ENCODE peak calls at places on chromosomes 12 and 14, in four cellular contexts. X is GM12878, G is heart left ventricle, C is upper lobe of right lung. W is an unnamed sample. For H3K36me3, the result is how much of the 10 kb centered on the place peaks cover.

GRCh38 chr12:23752245-23752644 is 197.2 kb downstream of the SOX5 start:
- DNase-seq in X (no peak), G (no peak), C (no peak), W (no peak)

GRCh38 chr12:118189761-118190181 is 53.8 kb downstream of the PEBP1 start:
- DNase-seq in X (no peak), G (no peak), C (no peak), W (no peak)

GRCh38 chr14:106872619-106873446 is 1346.5 kb downstream of the TMEM121 start:
- DNase-seq in X (no peak), G (peak), C (peak), W (peak)

GRCh38 chr14:30610719-30611388 is 11.3 kb upstream of the SCFD1 start:
- DNase-seq in X (no peak), G (no peak), C (no peak), W (no peak)

GRCh38 chr14:23577004-23577681 is 1.4 kb downstream of the JPH4 start:
- DNase-seq in X (no peak), G (no peak), C (no peak), W (no peak)

GRCh38 chr12:42756841-42757661 is 167.5 kb upstream of the PRICKLE1 start:
- DNase-seq in X (no peak), G (no peak), C (no peak), W (peak)

GRCh38 chr14:56817396-56817921 is 7.2 kb upstream of the OTX2 start:
- DNase-seq in X (no peak), G (no peak), C (no peak), W (no peak)

GRCh38 chr12:55741978-55742377 is 944 bp upstream of the GDF11 start:
- DNase-seq in X (no peak), G (no peak), C (no peak), W (no peak)

GRCh38 chr12:117125769-117126168 is 26.6 kb upstream of the TESC start:
- DNase-seq in X (no peak), G (no peak), C (no peak), W (no peak)

GRCh38 chr14:104087981-104088850 is 2.7 kb downstream of the ASPG start:
- DNase-seq in X (no peak), G (no peak), C (peak), W (no peak)

GRCh38 chr14:67566908-67567307 is 33.2 kb downstream of the PIGH start:
- DNase-seq in X (no peak), G (no peak), C (peak), W (no peak)

GRCh38 chr14:34906287-34906686 is 31.1 kb upstream of the BAZ1A start:
- DNase-seq in X (no peak), G (no peak), C (no peak), W (no peak)

GRCh38 chr14:34913619-34914018 is 38.5 kb upstream of the BAZ1A start:
- DNase-seq in X (no peak), G (no peak), C (no peak), W (no peak)

GRCh38 chr14:34912966-34913365 is 37.8 kb upstream of the BAZ1A start:
- DNase-seq in X (no peak), G (no peak), C (no peak), W (no peak)

GRCh38 chr14:34911209-34912150 is 36.3 kb upstream of the BAZ1A start:
- DNase-seq in X (no peak), G (no peak), C (no peak), W (no peak)

DNA sequence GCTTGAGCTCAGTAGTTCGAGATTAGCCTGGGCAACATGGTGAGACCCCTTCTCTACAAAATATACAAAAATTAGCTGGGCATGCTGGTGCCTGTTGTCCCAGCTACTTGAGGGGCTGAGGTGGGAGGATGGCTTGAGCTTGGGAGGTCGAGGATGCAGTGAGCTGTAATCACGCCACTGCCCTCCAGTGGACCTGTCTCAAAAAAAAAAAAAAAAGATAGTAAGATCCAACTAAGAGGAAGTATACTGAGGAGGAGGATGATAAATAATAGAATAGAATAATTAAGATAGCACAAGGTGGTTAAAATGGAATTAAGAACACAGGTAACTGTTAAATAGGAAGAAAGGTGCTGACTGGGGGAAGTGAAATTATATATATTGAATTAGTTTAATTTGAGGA is 37.0 kb upstream of the BAZ1A start:
- DNase-seq in X (no peak), G (no peak), C (no peak), W (no peak)
- TF ChIP-seq CTCF in X (no peak), G (no peak), C (no peak), W (no peak)

DNA sequence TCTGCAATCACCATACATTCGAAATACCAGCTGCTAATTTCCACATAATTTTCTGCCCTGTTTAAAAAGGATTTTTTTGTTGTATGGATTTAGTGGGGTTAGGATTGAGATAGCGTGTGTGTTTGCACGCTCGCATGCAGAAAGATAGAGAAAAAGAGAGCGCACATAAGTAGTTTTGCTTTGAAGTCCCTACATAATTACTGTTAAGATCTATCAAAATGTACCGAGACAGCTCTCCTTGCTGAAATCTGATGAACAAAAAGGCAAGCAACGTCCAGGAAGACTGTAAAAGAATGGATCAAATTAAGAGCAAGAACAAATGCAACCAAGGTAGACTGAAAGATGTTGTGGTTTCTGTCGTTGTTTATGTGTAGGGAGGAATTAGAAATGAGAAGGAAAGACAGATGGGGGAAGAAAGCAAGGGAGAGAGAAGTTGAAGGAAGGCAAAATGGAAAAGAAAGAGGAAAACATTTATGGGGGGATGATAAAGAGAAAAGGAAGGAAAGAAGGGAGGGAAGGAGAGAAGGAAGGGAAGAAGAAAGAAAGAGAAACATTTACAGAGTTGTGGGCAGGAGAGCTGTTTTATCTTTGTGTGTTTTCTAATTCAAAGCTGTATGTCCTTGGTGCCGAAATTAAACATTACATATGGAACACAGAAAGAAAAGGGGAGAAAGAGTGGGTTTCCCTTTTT is 522.3 kb downstream of the MED13L start:
- DNase-seq in X (no peak), G (no peak), C (no peak), W (no peak)
- H3K4me3 ChIP-seq in X (no peak), G (no peak), C (no peak), W (no peak)

GRCh38 chr12:92138144-92138543 is 7.5 kb downstream of the BTG1 start:
- DNase-seq in X (no peak), G (no peak), C (no peak), W (no peak)

GRCh38 chr12:92141585-92142244 is 3.9 kb downstream of the BTG1 start:
- DNase-seq in X (no peak), G (no peak), C (no peak), W (no peak)

GRCh38 chr12:92140919-92141536 is 4.6 kb downstream of the BTG1 start:
- DNase-seq in X (no peak), G (no peak), C (no peak), W (no peak)

GRCh38 chr12:92138626-92139025 is 7.0 kb downstream of the BTG1 start:
- DNase-seq in X (no peak), G (no peak), C (no peak), W (no peak)

DNA sequence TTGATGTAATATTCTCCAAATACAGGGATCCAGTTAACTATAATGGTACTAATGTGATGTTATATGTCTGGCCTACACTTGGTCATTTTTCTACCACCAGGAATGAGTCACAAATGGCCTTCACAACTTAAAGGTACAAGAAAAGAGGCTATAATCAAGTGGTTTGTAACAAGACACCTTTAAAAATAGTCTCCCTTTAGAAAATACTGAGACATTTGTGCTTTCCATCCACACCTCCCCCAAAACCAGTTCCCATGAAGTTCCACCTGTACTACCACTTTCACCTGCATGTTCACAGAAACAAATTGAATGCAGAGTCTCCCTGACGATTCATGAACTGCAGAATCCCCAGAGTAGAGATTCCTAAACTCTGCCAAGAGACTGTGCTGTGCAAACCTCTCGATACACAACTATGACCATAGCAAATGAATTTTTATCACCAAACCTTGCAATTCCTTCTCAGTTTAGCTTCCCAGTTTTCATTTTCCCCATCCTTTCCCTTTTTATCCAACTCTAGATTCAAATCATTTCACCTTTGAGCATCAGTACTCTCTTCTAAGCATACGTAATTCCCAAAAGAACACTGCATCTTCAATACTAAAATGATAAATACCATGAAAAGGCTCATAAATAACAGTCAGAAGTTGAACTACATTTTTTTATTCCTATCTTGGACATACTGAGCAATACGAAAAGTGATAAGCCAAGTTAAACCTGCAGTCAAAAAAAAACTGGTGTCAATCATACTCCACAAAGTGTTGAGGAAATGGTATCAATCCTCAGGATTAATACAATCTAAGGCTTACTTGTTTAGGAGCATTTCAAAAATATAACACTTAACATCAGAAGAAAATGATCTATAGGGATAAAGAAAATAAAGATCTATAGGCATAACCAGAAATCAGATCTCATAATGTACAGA is 5.8 kb downstream of the BTG1 start:
- DNase-seq in X (no peak), G (no peak), C (no peak), W (no peak)
- H3K36me3 ChIP-seq in X (under half), G (under half), C (under half), W (under half)

DNA sequence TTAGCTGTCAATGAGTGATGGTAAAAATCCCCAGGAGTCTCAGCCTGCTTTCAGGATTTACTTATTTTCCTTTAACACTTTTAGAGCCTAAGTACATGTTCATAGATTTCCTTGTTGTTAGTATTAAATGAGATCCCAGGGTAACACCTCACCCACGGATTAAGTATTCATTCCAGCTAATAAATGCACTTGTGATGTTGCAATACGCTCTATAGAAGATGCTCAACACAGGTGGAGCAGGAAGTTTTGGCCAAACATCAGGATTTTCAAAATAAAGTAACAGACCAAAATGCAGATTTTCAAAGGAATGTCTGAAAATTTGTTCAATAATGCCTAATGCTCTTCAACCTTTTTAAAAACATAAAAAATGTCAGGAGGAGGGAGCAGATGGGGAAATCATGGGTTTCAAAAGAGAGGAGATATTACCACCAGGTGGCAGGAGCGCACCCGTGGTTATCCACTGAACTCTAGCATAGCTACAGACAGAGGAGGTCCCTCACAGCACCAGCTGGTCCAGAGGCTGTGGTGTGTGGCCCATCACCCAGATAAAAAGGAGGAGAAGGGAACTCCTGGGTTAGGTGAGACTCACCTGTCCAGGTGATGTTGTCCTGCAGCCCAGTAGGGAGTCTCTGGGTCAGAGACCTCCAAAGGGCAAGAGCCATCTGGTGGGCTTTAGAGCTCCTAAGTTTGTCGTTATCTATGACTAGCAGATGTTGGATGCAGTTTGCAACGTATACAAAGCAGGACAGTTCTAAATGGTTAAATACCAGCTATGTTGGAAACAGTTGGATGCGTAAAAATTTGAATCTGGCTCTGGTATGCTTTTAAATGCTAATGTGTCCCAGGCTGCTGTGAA is 1158.4 kb upstream of the TMEM132C start:
- DNase-seq in X (no peak), G (no peak), C (peak), W (no peak)
- TF ChIP-seq CTCF in X (peak), G (peak), C (peak), W (peak)

W was measured in GM06990.